ENCODE peak calls at places on chromosomes 6 and 20, in eight cellular contexts. U, R, G, W, H, C, V and S are unnamed samples.

GRCh38 chr20:37575884-37576283 is 48.2 kb upstream of the BLCAP start:
- DNase-seq in V (no peak), R (no peak), G (no peak), U (no peak), W (no peak), H (no peak), C (no peak), S (no peak)

GRCh38 chr20:32888636-32889035 is 29.9 kb downstream of the EFCAB8 start:
- DNase-seq in R (no peak), U (no peak), H (no peak), G (no peak), V (no peak), W (no peak), C (no peak), S (no peak)

GRCh38 chr6:163641706-163642105 is 227.2 kb downstream of the QKI start:
- DNase-seq in H (no peak), G (no peak), R (no peak), C (no peak), V (no peak), U (no peak), W (no peak), S (no peak)

GRCh38 chr20:19888269-19888669 is 128.9 kb upstream of the NAA20 start:
- DNase-seq in W (no peak), R (no peak), G (peak), H (no peak), U (no peak), C (no peak), V (no peak), S (no peak)

GRCh38 chr20:63979549-63980316 is at the start of gene SAMD10:
- DNase-seq in R (no peak), G (no peak), V (peak), U (no peak), W (no peak), C (no peak), H (no peak), S (no peak)

GRCh38 chr6:19297880-19298279 is 539.3 kb upstream of the ID4 start:
- DNase-seq in C (no peak), W (no peak), H (no peak), R (no peak), V (no peak), G (no peak), U (no peak), S (no peak)

GRCh38 chr6:32666420-32667300 is at the start of gene HLA-DQB1:
- DNase-seq in R (no peak), W (no peak), C (no peak), G (peak), V (peak), H (no peak), U (peak), S (no peak)

GRCh38 chr6:109073344-109074235 is 21.1 kb downstream of the SESN1 start:
- DNase-seq in W (peak), V (peak), H (peak), G (peak), R (no peak), U (peak), C (peak), S (no peak)

GRCh38 chr20:19913927-19914614 is 103.1 kb upstream of the NAA20 start:
- DNase-seq in V (no peak), G (peak), U (peak), R (no peak), C (no peak), H (peak), W (peak), S (no peak)

GRCh38 chr6:99543968-99544367 is 24.5 kb downstream of the CCNC start:
- DNase-seq in W (no peak), G (no peak), H (no peak), U (no peak), V (no peak), R (no peak), C (no peak), S (no peak)
- TF ChIP-seq CTCF in W (no peak), G (peak), H (peak), U (no peak), V (no peak), R (no peak), C (no peak), S (no peak)

DNA sequence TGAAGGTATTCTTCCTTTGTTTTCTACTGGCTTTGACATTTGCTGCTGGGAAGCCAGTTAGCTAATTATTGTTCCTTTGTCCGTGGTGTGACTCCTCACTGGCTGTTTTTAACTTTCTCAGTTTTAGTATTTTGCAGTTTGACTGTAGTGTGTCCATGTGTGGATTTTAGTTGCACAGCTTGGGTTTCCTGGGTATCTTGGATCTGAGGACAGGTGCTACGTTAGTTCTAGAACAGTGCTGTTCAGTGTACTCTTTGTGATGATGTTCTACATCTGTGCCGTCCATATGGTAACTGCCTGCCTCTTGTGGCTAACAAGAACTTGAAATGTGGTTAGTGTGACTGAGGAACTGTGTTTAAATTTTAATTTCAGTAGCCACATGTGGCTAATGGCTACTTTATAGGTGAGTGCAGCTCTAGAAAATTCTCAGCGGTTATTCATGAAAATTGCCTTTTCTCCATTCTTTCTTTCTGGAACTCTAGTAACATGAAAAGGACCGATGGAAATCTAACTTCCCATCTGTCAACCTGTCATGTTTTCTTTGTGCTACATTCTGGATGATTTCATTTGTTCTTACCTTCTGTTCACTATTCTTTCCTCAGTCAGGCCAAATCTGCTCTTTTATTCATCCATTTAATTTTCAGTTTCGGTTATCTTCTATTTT is 7.4 kb downstream of the SNX9 start:
- DNase-seq in R (no peak), H (no peak), C (no peak), G (no peak), U (no peak), V (no peak), W (no peak), S (no peak)
- TF ChIP-seq CTCF in R (no peak), H (no peak), C (no peak), G (no peak), U (no peak), V (no peak), W (no peak), S (no peak)

DNA sequence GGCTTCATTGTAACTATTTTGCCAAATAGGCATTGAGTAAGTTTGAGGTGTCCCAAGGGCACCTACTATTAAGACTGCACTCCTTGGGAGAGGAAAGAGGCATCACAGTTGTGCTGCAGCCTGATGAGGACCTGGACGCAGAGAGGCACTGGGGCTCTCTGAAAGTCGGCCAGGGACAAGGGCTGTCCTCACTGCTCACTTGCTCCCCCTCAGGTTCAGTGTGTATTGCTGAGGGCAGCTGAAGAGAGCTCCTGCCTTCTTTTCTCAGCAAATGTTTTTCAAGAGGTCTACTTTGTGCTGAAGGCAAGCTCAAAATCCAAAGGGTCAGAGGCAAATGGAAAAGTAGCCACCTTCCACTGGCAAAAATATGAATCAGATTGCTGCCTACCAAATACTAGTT is 331.8 kb downstream of the RIMS1 start:
- DNase-seq in W (peak), V (no peak), G (peak), R (peak), H (peak), C (no peak), U (peak), S (no peak)
- TF ChIP-seq CTCF in W (peak), V (no peak), G (peak), R (peak), H (peak), C (no peak), U (no peak), S (no peak)

DNA sequence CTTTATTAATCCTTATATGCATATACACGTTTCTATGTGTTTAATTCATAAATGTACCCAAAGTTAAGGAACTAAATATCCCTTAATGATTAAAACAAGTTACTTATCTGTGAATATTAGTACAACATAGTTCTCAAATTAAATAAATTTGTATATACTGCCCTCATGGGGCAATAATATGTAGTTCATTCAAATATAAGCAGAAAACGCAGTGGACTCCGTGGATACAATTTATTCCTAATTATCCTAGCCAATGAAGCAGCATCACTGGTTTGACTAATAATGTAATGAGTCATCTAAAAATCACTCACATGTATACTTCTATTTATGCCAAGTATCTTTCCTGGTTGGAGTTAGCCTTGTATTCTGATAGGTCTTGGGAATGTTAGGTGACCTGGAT is 111.6 kb downstream of the TBC1D32 start:
- DNase-seq in C (no peak), V (no peak), U (peak), H (peak), R (no peak), G (peak), W (peak), S (no peak)
- TF ChIP-seq CTCF in C (no peak), V (no peak), U (peak), H (peak), R (no peak), G (peak), W (peak), S (no peak)

DNA sequence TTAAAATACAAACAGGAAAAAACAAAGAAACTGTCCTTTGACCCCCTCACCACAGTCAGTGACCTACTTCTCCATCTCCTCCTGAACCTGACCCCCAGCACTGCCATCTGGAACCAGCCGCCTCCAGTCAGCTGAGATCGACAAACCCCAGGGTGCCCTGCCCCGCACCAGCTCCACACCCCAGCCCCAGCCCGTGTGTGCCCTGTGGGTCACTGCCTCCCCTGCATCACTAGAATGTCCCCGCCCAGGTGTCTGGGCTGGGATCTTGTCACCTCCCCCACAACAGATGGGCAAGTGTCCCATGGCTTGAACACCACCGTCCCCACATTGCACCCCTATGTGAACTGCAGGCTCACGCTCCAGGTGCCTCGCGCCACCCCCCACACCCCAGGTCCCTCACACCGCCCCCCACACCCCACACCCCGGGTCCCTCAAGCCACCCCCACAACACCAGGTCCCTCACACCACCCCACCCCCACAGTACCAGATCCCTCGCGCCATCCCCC is 13.3 kb downstream of the TAF4 start:
- DNase-seq in C (peak), V (no peak), U (no peak), H (no peak), W (no peak), G (no peak), R (no peak), S (no peak)
- TF ChIP-seq CTCF in C (no peak), V (no peak), U (no peak), H (no peak), W (no peak), G (no peak), R (no peak), S (no peak)

GRCh38 chr6:162442675-162443074 is 284.9 kb downstream of the PRKN start:
- DNase-seq in C (no peak), U (peak), H (no peak), G (no peak), V (no peak), R (peak), W (no peak), S (no peak)
- TF ChIP-seq CTCF in C (no peak), U (no peak), H (peak), G (no peak), V (no peak), R (peak), W (no peak), S (no peak)

GRCh38 chr20:62376112-62377063 is 9.3 kb upstream of the LAMA5 start:
- DNase-seq in V (no peak), W (no peak), U (peak), C (peak), H (no peak), R (peak), G (peak), S (no peak)
- TF ChIP-seq CTCF in V (no peak), W (peak), U (peak), C (peak), H (peak), R (peak), G (peak), S (no peak)